ENCODE peak calls at places on chromosomes 11 and 22, in eight cellular contexts. U is CD8-positive, alpha-beta memory T cell; I is progenitor cell of endocrine pancreas; J is astrocyte; X is colonic mucosa; M is body of pancreas; O is GDM1; K is SK-MEL-5. H is an unnamed sample.

GRCh38 chr11:84390441-84391078 is 1104.4 kb upstream of the CCDC90B start:
- DNase-seq in J (peak; percentile 14), M (no peak), X (no peak), K (no peak), U (no peak), O (no peak), I (no peak), H (no peak)

GRCh38 chr11:57432714-57433163 is 5.8 kb upstream of the SLC43A3 start:
- DNase-seq in U (no peak), K (peak; percentile 35), O (peak; percentile 91), J (peak; percentile 90), X (no peak), I (no peak), M (peak; percentile 56), H (no peak)

GRCh38 chr11:1082728-1083620 is 8.3 kb downstream of the MUC2 start:
- DNase-seq in O (no peak), K (no peak), M (no peak), J (no peak), I (no peak), X (no peak), U (no peak), H (no peak)

GRCh38 chr11:61911701-61912529 is 5.5 kb downstream of the RAB3IL1 start:
- DNase-seq in X (peak; percentile 16), K (no peak), O (no peak), J (no peak), I (no peak), U (no peak), M (no peak), H (peak; percentile 34)

GRCh38 chr11:59510917-59511589 is at the start of gene OR4D9:
- DNase-seq in X (no peak), U (no peak), J (no peak), I (no peak), O (peak; percentile 82), M (no peak), K (peak; percentile 4), H (no peak)

GRCh38 chr11:111361874-111362273 is 17.2 kb downstream of the POU2AF1 start:
- DNase-seq in U (no peak), M (peak; percentile 48), K (no peak), J (no peak), I (no peak), X (no peak), O (no peak), H (peak; percentile 59)

GRCh38 chr11:82734120-82734479 is 436 bp upstream of the FAM181B start:
- DNase-seq in O (no peak), K (no peak), U (no peak), X (no peak), J (no peak), I (no peak), M (no peak), H (no peak)

GRCh38 chr22:48884786-48885185 is 942.9 kb downstream of the BRD1 start:
- DNase-seq in I (no peak), U (no peak), J (no peak), O (no peak), K (no peak), X (no peak), M (no peak), H (no peak)

GRCh38 chr22:36936362-36937116 is 23.1 kb downstream of the CSF2RB start:
- DNase-seq in M (no peak), X (no peak), O (no peak), U (no peak), I (no peak), K (no peak), J (no peak), H (no peak)

GRCh38 chr11:60985501-60985900 is 14.0 kb downstream of the CD6 start:
- DNase-seq in I (no peak), J (no peak), O (no peak), M (no peak), X (no peak), U (no peak), K (no peak), H (no peak)

GRCh38 chr11:59545179-59546020 is 34.1 kb downstream of the OR4D9 start:
- DNase-seq in J (peak; percentile 81), M (no peak), U (no peak), O (no peak), X (no peak), K (no peak), I (no peak), H (no peak)

GRCh38 chr11:116454020-116454645 is 318.7 kb downstream of the BUD13 start:
- DNase-seq in M (peak; percentile 45), K (peak; percentile 70), X (peak; percentile 69), O (no peak), J (peak; percentile 12), I (peak; percentile 26), U (no peak), H (no peak)

GRCh38 chr22:23682827-23683355 is 7.9 kb upstream of the RGL4 start:
- DNase-seq in K (no peak), J (no peak), U (no peak), M (no peak), I (no peak), O (no peak), X (no peak), H (no peak)

GRCh38 chr22:38317995-38318715 is 922 bp upstream of the CSNK1E start:
- DNase-seq in O (peak; percentile 35), J (peak; percentile 95), I (no peak), X (peak; percentile 91), U (no peak), K (peak; percentile 91), M (peak; percentile 69), H (peak; percentile 82)

GRCh38 chr11:50394017-50394416 is 361.3 kb downstream of the OR4C45 start:
- DNase-seq in I (no peak), J (no peak), X (no peak), O (no peak), U (no peak), M (no peak), K (no peak), H (no peak)